ENCODE peak calls at places on chromosome 6, in nine cellular contexts. H, C, Q, W, J, F, K, I and Z are unnamed samples.

GRCh38 chr6:130900913-130901312 is 73.7 kb downstream of the SMLR1 start:
- DNase-seq in H (no peak), C (no peak), Q (peak), W (peak), J (no peak), F (no peak), K (no peak), I (peak), Z (no peak)

GRCh38 chr6:43436577-43437282 is 9.4 kb downstream of the ABCC10 start:
- DNase-seq in H (peak), C (no peak), Q (peak), W (peak), J (no peak), F (no peak), K (no peak), I (peak), Z (no peak)

GRCh38 chr6:126553856-126554255 is 213.9 kb downstream of the CENPW start:
- DNase-seq in H (no peak), C (no peak), Q (no peak), W (no peak), J (no peak), F (no peak), K (no peak), I (peak), Z (no peak)

GRCh38 chr6:67935976-67936477 is 699.1 kb upstream of the ADGRB3 start:
- DNase-seq in H (no peak), C (no peak), Q (no peak), W (no peak), J (no peak), F (no peak), K (no peak), I (no peak), Z (no peak)

GRCh38 chr6:108676555-108676954 is 115.8 kb downstream of the FOXO3 start:
- DNase-seq in H (no peak), C (no peak), Q (no peak), W (no peak), J (no peak), F (no peak), K (no peak), I (no peak), Z (no peak)

GRCh38 chr6:75759207-75759606 is 10.2 kb downstream of the MYO6 start:
- DNase-seq in H (no peak), C (no peak), Q (no peak), W (peak), J (no peak), F (no peak), K (no peak), I (no peak), Z (no peak)

GRCh38 chr6:142329486-142330113 is 27.8 kb downstream of the ADGRG6 start:
- DNase-seq in H (no peak), C (no peak), Q (peak), W (no peak), J (no peak), F (no peak), K (no peak), I (no peak), Z (no peak)

GRCh38 chr6:8195040-8195713 is 92.8 kb upstream of the EEF1E1 start:
- DNase-seq in H (no peak), C (no peak), Q (peak), W (no peak), J (no peak), F (no peak), K (no peak), I (no peak), Z (no peak)

GRCh38 chr6:128284128-128284527 is 236.3 kb downstream of the PTPRK start:
- DNase-seq in H (no peak), C (no peak), Q (peak), W (no peak), J (no peak), F (no peak), K (no peak), I (no peak), Z (no peak)

GRCh38 chr6:145087034-145087433 is 648.3 kb downstream of the EPM2A start:
- DNase-seq in H (no peak), C (no peak), Q (peak), W (peak), J (no peak), F (no peak), K (no peak), I (peak), Z (no peak)